ENCODE peak calls at places on chromosome 5, in six cellular contexts. U is pancreas; R is stomach; B is tibial nerve; Q is naive thymus-derived CD4-positive, alpha-beta T cell; X is CD4-positive, alpha-beta memory T cell. M is an unnamed sample. For H3K9me3, the result is how much of the 10 kb centered on the place peaks cover.

GRCh38 chr5:118126159-118126558 is 862.2 kb downstream of the DTWD2 start:
- DNase-seq in U (no peak), R (no peak), B (no peak), Q (no peak), X (no peak), M (no peak)

GRCh38 chr5:142122116-142122515 is 13.5 kb downstream of the NDFIP1 start:
- DNase-seq in U (no peak), R (no peak), B (no peak), Q (no peak), X (no peak), M (no peak)

GRCh38 chr5:1332461-1333001 is 12.4 kb downstream of the CLPTM1L start:
- DNase-seq in U (no peak), R (peak), B (no peak), Q (no peak), X (no peak), M (no peak)

GRCh38 chr5:90359073-90359804 is 50.3 kb downstream of the CETN3 start:
- DNase-seq in U (no peak), R (no peak), B (no peak), Q (no peak), X (no peak), M (no peak)

GRCh38 chr5:132254321-132254977 is 3.0 kb upstream of the PDLIM4 start:
- DNase-seq in U (peak), R (peak), B (no peak), Q (no peak), X (no peak), M (no peak)

GRCh38 chr5:172044631-172045314 is 38.3 kb upstream of the FBXW11 start:
- DNase-seq in U (no peak), R (no peak), B (no peak), Q (no peak), X (no peak), M (no peak)

GRCh38 chr5:62340392-62340791 is 34.4 kb downstream of the KIF2A start:
- DNase-seq in U (no peak), R (no peak), B (no peak), Q (no peak), X (no peak), M (no peak)

GRCh38 chr5:42924226-42924625 is 112.5 kb upstream of the SELENOP start:
- DNase-seq in U (no peak), R (no peak), B (no peak), Q (no peak), X (no peak), M (no peak)

GRCh38 chr5:77030097-77031071 is at the start of gene AGGF1:
- DNase-seq in U (peak), R (peak), B (peak), Q (peak), X (peak), M (peak)

GRCh38 chr5:77033338-77033737 is 3.1 kb downstream of the AGGF1 start:
- DNase-seq in U (no peak), R (no peak), B (no peak), Q (no peak), X (no peak), M (no peak)

GRCh38 chr5:77028631-77029375 is 1.4 kb upstream of the AGGF1 start:
- DNase-seq in U (no peak), R (no peak), B (no peak), Q (no peak), X (no peak), M (no peak)

GRCh38 chr5:77032635-77033034 is 2.4 kb downstream of the AGGF1 start:
- DNase-seq in U (no peak), R (no peak), B (no peak), Q (no peak), X (no peak), M (no peak)

GRCh38 chr5:77029376-77029885 is 773 bp upstream of the AGGF1 start:
- DNase-seq in U (no peak), R (no peak), B (no peak), Q (no peak), X (no peak), M (no peak)
- H3K4me3 ChIP-seq in U (no peak), R (peak), B (peak), Q (peak), X (peak), M (peak)

DNA sequence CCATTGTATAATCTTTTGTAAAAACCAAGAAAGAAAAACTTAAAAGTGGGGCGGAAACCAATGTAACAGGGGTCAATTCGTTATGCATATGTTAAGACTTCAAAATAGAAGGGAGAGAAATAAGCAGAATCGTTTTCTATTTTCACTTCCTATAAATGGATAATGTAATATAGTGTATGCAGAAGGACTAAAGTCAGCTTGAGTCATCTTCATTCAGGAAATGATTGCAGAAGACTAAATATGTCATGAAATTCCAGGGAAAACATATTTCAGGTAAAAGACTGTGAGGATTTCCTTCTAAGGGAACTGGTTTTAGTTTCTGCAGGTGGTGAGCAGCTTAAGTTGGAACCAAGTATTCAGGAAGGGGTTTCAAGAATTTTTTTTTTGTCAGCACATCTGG is 753.3 kb downstream of the IRX1 start:
- DNase-seq in U (no peak), R (no peak), B (no peak), Q (no peak), X (no peak), M (no peak)
- H3K9me3 ChIP-seq in U (under half), R (under half), B (under half), Q (under half), X (under half), M (under half)

DNA sequence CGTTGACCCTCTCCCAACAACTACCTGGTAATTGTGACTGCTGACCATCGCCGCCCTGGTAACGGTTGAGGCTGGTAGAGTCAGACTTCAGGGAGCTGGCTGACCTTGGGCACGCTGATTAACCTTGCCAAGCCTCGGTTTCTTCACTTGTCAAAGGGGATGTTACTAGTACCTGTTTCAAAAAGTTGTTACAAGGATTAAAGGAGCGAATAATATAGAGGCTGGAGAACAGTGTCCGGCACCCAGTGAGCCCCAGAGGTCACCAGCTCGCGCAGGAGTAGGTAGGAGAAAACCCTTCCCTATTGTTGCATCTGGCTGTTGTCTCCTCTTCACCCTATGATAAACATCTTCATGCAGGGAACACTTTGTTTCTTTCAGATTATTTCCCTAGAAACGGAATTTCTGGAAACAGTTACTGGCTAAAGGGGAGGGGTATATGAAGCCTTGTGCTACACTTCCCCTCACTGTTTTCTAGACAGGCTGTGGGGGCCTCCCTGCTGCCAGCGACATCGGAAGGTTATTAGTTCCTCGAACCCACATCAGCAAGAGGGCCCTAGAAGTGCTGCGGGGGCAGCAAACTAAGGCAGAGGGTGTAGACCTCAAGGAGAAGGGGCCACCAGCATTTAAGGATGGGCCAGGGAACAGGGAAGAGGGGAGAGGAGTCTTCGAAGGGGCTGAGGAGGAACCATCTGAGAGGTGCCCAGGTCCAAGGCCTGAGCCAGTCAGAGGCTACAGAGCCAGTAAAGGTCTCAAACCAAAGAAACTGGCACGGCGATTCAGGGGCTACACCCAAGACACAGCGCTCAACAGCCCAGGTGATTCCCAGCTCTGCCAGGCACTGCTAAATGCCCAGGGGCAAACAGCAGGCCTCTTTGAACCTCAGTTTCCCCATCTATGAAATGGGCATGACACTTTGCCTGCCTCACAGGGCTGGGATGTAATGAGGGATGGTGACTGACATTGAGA is 37.6 kb downstream of the HRH2 start:
- DNase-seq in U (no peak), R (no peak), B (no peak), Q (no peak), X (no peak), M (no peak)
- H3K4me3 ChIP-seq in U (no peak), R (no peak), B (no peak), Q (no peak), X (no peak), M (no peak)

DNA sequence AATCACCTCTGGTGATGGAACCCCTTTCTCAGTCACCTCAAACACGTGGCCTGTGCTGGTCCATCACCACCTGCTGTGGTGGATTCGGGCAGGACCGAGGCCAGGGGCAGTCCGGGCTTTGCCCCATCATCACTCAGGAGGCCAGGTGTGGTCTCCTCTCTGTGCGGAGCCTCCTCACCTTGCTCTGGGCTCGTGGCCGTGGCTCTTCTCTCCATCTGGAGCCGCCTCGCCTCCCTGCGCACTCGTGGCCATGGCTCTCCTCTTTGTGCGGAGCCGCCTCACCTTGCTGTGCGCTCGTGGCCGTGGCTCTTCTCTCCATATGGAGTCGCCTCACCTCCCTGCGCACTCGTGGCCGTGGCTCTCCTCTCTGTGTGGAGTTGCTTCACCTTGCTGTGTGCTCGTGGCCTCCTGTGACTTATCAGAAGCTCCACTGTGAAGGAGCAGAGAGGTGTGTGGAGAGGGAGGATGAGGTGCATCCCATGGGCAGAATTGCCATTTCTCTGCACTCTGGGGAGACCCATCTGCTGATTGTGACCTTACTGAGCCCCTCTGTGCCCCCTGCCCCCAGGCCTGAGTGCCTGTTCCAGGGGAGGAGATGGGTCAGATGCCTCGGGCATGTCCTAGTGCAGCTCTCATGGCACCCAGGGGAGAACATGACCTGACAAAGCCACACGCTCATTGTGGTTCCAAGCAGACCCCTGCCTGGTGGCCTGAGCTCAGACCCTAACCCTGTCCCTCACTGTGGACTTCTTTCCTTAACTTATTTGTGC is 276.6 kb upstream of the IRX2 start:
- DNase-seq in U (no peak), R (no peak), B (no peak), Q (no peak), X (no peak), M (no peak)
- H3K9me3 ChIP-seq in U (under half), R (under half), B (under half), Q (under half), X (under half), M (under half)

GRCh38 chr5:50791813-50792212 is 125.4 kb downstream of the PARP8 start:
- DNase-seq in U (no peak), R (no peak), B (no peak), Q (no peak), X (no peak), M (no peak)

DNA sequence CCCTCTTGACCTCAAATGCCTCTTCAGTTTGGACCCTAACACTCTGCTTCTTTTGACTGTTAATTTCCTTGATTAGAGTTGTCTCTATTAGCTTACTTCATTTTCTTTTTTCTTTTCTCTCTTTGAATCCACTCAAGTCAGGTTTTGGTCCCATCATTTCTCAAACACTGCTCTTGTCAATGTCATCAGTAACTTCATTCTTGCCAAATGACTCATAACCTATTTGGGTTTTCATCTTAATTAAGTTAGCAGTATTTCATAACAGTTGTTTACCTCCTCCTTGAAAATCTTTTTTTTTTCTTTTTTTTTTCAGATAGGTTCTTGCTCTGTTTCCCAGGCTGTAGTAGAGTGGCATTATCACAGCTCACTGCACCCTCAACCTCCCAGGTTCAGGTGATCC is 119.6 kb downstream of the PARP8 start:
- DNase-seq in U (no peak), R (no peak), B (no peak), Q (no peak), X (no peak), M (no peak)
- H3K4me3 ChIP-seq in U (no peak), R (no peak), B (no peak), Q (no peak), X (no peak), M (no peak)

DNA sequence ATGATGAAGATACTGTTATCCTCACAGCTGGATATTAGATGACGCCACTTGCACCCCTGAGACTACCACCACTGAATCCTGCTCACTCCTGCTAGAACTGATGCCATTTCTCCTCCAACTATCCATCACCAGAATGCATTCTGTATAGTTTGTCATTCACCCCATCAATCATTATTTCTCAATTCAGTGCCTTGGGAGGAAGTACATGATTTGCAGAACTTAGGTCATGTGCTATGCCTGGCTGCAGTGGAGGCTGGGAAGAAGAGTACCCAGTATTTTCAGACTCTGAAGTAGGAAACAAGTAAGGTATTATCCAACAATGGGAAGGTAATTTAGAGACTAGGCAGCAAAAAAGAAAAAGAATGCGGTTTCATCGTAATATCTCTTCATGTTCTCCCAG is 26.2 kb upstream of the HSD17B4 start:
- DNase-seq in U (no peak), R (no peak), B (no peak), Q (no peak), X (no peak), M (no peak)
- H3K9me3 ChIP-seq in U (under half), R (under half), B (under half), Q (under half), X (under half), M (under half)

GRCh38 chr5:151216781-151217180 is 7.1 kb downstream of the CCDC69 start:
- DNase-seq in U (no peak), R (no peak), B (no peak), Q (no peak), X (no peak), M (no peak)

GRCh38 chr5:151215546-151215880 is 8.4 kb downstream of the CCDC69 start:
- DNase-seq in U (no peak), R (no peak), B (no peak), Q (no peak), X (no peak), M (no peak)

GRCh38 chr5:151214614-151215545 is 9.0 kb downstream of the CCDC69 start:
- DNase-seq in U (no peak), R (no peak), B (no peak), Q (no peak), X (peak), M (no peak)

GRCh38 chr5:151212361-151212899 is 11.5 kb downstream of the CCDC69 start:
- DNase-seq in U (no peak), R (no peak), B (no peak), Q (no peak), X (no peak), M (no peak)

GRCh38 chr5:151213803-151214613 is 9.9 kb downstream of the CCDC69 start:
- DNase-seq in U (peak), R (peak), B (peak), Q (peak), X (peak), M (peak)
- H3K4me3 ChIP-seq in U (no peak), R (peak), B (no peak), Q (peak), X (peak), M (peak)